ENCODE peak calls at places on chromosomes 11 and 22, in six cellular contexts. P, S, X, K, Q and M are unnamed samples.

GRCh38 chr22:41394012-41394356 is 12.2 kb downstream of the TEF start:
- DNase-seq in P (no peak), Q (no peak), K (no peak), S (no peak), X (no peak), M (no peak)

GRCh38 chr22:45155050-45155840 is 8.5 kb upstream of the NUP50 start:
- DNase-seq in Q (no peak), S (no peak), X (no peak), K (no peak), P (no peak), M (no peak)

GRCh38 chr11:73999581-74000306 is 9.1 kb downstream of the UCP3 start:
- DNase-seq in Q (no peak), K (no peak), X (no peak), S (no peak), P (peak), M (no peak)

GRCh38 chr11:16610213-16610737 is 128.2 kb upstream of the C11orf58 start:
- DNase-seq in S (no peak), X (no peak), Q (no peak), K (no peak), P (no peak), M (no peak)

GRCh38 chr22:30015229-30015797 is 65.0 kb upstream of the HORMAD2 start:
- DNase-seq in P (no peak), S (no peak), K (no peak), Q (no peak), X (no peak), M (no peak)

GRCh38 chr11:70027451-70027850 is 50.7 kb upstream of the ANO1 start:
- DNase-seq in X (no peak), S (no peak), K (no peak), Q (no peak), P (no peak), M (no peak)

GRCh38 chr11:121372671-121373429 is 79.3 kb upstream of the SORL1 start:
- DNase-seq in P (no peak), S (no peak), Q (no peak), K (no peak), X (no peak), M (no peak)

GRCh38 chr11:10478574-10479550 is 23.8 kb downstream of the AMPD3 start:
- DNase-seq in P (no peak), Q (no peak), S (no peak), K (no peak), X (no peak), M (no peak)

GRCh38 chr11:125933030-125933813 is 12.6 kb upstream of the VSIG10L2 start:
- DNase-seq in S (no peak), P (no peak), K (no peak), X (no peak), Q (no peak), M (no peak)

GRCh38 chr11:41497974-41498373 is 38.5 kb upstream of the LRRC4C start:
- DNase-seq in Q (no peak), P (no peak), S (no peak), X (no peak), K (no peak), M (no peak)

DNA sequence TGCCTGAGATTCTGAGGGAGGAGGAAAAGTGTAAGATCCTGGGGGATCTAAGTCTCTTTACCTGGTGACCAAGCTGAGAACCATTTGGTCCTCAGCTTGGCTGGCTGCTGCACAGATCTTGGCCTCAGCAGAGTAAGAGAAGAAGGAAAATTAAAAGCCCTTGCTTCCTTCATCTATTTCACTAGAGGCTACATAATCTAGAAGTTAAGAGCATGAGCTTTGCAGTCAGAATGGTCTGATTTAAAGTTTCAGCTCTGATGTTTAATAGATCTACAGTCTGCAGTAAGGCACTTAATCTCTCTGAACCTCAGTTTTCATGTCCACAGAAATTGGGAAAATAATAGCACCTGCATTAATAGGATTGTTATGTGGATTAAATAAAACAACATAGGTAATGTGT is 3.1 kb upstream of the ZBTB16 start:
- DNase-seq in Q (no peak), K (no peak), P (no peak), S (no peak), X (no peak), M (no peak)
- H3K27ac ChIP-seq in Q (no peak), K (no peak), P (no peak), S (no peak), X (no peak), M (no peak)

GRCh38 chr22:48496987-48497650 is 1330.6 kb downstream of the BRD1 start:
- DNase-seq in X (no peak), P (peak), Q (no peak), K (no peak), S (no peak), M (no peak)
- H3K27ac ChIP-seq in X (no peak), P (no peak), Q (no peak), K (no peak), S (no peak), M (no peak)

GRCh38 chr11:8034604-8035224 is 46.3 kb upstream of the TUB start:
- DNase-seq in S (peak), P (no peak), K (no peak), X (no peak), Q (no peak), M (no peak)

GRCh38 chr11:8035225-8035846 is 45.7 kb upstream of the TUB start:
- DNase-seq in P (no peak), K (peak), Q (no peak), S (no peak), X (no peak), M (no peak)

GRCh38 chr11:8033312-8033715 is 46.2 kb downstream of the EIF3F start:
- DNase-seq in P (no peak), S (peak), Q (peak), X (peak), K (peak), M (no peak)

GRCh38 chr11:8032576-8033311 is 45.6 kb downstream of the EIF3F start:
- DNase-seq in X (no peak), K (no peak), S (no peak), P (no peak), Q (no peak), M (no peak)

GRCh38 chr11:8033791-8034585 is 46.9 kb downstream of the EIF3F start:
- DNase-seq in S (no peak), X (no peak), Q (no peak), K (no peak), P (no peak), M (no peak)
- H3K27ac ChIP-seq in S (no peak), X (no peak), Q (no peak), K (no peak), P (no peak), M (no peak)

GRCh38 chr11:131866535-131867400 is 496.4 kb downstream of the NTM start:
- DNase-seq in Q (no peak), P (no peak), K (no peak), X (no peak), S (no peak), M (no peak)
- H3K27ac ChIP-seq in Q (no peak), P (no peak), K (no peak), X (no peak), S (no peak), M (no peak)

GRCh38 chr11:119699227-119699626 is 29.8 kb downstream of the NECTIN1 start:
- DNase-seq in Q (no peak), S (peak), X (no peak), K (peak), P (no peak), M (no peak)
- H3K27ac ChIP-seq in Q (no peak), S (no peak), X (no peak), K (peak), P (peak), M (peak)

DNA sequence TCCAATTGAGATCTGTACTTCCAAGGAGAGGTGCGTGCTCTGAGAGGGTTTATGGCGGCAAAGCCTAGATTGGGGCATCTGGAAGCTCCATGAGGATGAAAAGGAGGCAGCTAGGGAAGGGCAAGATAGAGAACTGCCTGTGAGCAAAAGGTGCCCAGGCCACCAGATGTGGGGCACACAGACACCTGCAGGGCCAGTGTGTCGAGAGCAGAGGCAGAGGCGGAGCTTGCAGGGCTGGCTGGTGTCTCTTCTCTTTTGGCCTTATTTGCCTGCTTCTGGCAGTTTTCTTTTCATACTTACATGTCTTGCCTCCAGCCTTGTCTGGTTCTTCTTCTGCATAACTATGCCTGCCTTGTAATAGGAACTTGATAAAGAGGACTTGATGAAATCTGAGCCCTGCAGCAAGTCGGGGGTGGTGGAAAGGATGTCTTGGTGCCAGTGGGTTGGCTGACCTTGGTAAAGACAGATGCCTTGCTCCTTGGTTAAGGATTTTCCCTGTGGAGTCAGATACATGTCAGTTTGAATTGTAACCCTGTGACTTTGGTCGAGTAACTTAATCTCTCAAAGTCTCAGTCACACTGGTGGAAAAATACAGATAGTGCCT is 680.3 kb downstream of the NTM start:
- DNase-seq in Q (no peak), S (no peak), K (no peak), X (no peak), P (no peak), M (no peak)
- H3K27ac ChIP-seq in Q (no peak), S (no peak), K (no peak), X (no peak), P (no peak), M (no peak)

GRCh38 chr22:47600791-47601400 is 838.4 kb downstream of the TBC1D22A start:
- DNase-seq in K (no peak), S (no peak), Q (no peak), P (no peak), X (no peak), M (no peak)

GRCh38 chr22:47602732-47603131 is 840.3 kb downstream of the TBC1D22A start:
- DNase-seq in Q (no peak), X (no peak), K (no peak), S (no peak), P (no peak), M (no peak)

GRCh38 chr22:47599753-47600152 is 837.3 kb downstream of the TBC1D22A start:
- DNase-seq in X (no peak), P (no peak), K (no peak), S (no peak), Q (no peak), M (no peak)

GRCh38 chr22:47600281-47600680 is 837.8 kb downstream of the TBC1D22A start:
- DNase-seq in P (no peak), X (no peak), K (no peak), Q (no peak), S (no peak), M (no peak)

DNA sequence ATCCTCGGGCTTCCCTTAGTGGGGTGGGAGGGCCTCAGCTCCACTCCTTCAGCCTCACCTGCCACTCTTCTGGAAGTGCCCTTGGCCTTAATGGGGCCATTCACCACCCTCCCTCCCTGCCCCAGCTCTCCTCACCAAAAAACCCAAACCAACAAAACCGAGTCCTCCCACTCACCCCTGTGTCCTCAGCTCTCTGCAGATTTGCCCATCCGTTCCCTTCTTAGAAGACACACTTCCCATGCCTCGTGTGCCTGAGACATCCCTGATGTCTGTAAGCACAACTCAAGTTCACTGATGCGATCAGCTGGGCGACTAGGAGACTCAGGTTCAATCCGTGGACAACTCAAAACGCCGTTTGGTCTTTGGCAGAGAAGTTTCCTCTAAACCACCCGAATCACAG is 839.2 kb downstream of the TBC1D22A start:
- DNase-seq in S (no peak), X (no peak), P (no peak), K (no peak), Q (no peak), M (no peak)
- H3K27ac ChIP-seq in S (no peak), X (no peak), P (no peak), K (no peak), Q (no peak), M (no peak)

DNA sequence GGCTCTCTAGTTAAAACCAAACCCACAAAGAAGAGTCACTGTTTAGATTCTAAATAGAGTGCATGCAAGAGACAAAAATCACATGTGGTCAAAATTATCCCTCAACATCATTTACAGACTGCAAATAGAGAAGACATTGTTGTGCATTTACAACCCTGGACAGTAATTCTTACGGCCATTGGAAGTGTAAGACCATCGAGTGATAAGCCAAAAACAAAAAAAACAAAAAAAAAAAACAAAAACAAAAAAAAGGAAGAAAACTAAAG is 93.4 kb downstream of the RASSF10 start:
- DNase-seq in P (no peak), K (no peak), S (no peak), X (no peak), Q (no peak), M (no peak)
- H3K27ac ChIP-seq in P (no peak), K (no peak), S (no peak), X (no peak), Q (no peak), M (no peak)